ENCODE peak calls at places on chromosomes 11 and 22, in six cellular contexts. F is CD8-positive, alpha-beta memory T cell; H is H7; Y is mesenchymal stem cell; S is MG63; X is body of pancreas. O is an unnamed sample.

GRCh38 chr11:58451585-58451984 is 9.5 kb upstream of the OR5B12 start:
- DNase-seq in F (no peak), H (no peak), Y (no peak), S (no peak), X (no peak), O (no peak)

GRCh38 chr11:88384678-88385015 is 47.1 kb upstream of the CTSC start:
- DNase-seq in F (no peak), H (no peak), Y (peak), S (no peak), X (no peak), O (peak)

GRCh38 chr11:11335043-11335442 is 18.0 kb downstream of the CSNK2A3 start:
- DNase-seq in F (no peak), H (peak), Y (no peak), S (no peak), X (no peak), O (no peak)

GRCh38 chr11:11916981-11917399 is 75.2 kb downstream of the USP47 start:
- DNase-seq in F (no peak), H (no peak), Y (no peak), S (peak), X (no peak), O (peak)

GRCh38 chr11:85815186-85815911 is 4.4 kb upstream of the SYTL2 start:
- DNase-seq in F (no peak), H (no peak), Y (no peak), S (peak), X (no peak), O (peak)

GRCh38 chr11:132123449-132123848 is 753.0 kb downstream of the NTM start:
- DNase-seq in F (no peak), H (peak), Y (no peak), S (no peak), X (no peak), O (no peak)

GRCh38 chr11:104327864-104328513 is 164.0 kb upstream of the PDGFD start:
- DNase-seq in F (no peak), H (no peak), Y (no peak), S (no peak), X (no peak), O (no peak)

GRCh38 chr11:65864758-65865471 is 4.7 kb downstream of the MUS81 start:
- DNase-seq in F (no peak), H (no peak), Y (no peak), S (no peak), X (no peak), O (no peak)

GRCh38 chr11:60780065-60780464 is 5.1 kb upstream of the MS4A10 start:
- DNase-seq in F (no peak), H (no peak), Y (no peak), S (no peak), X (no peak), O (no peak)

GRCh38 chr11:114812698-114813097 is 134.4 kb downstream of the NXPE2 start:
- DNase-seq in F (no peak), H (no peak), Y (no peak), S (no peak), X (no peak), O (no peak)

GRCh38 chr11:115623021-115623451 is 118.8 kb upstream of the CADM1 start:
- DNase-seq in F (no peak), H (no peak), Y (peak), S (peak), X (peak), O (peak)

GRCh38 chr22:35353318-35353717 is 27.6 kb upstream of the HMOX1 start:
- DNase-seq in F (no peak), H (no peak), Y (no peak), S (no peak), X (no peak), O (no peak)

GRCh38 chr22:20533879-20534265 is 26.5 kb downstream of the MED15 start:
- DNase-seq in F (no peak), H (no peak), Y (no peak), S (no peak), X (no peak), O (no peak)

GRCh38 chr11:75760710-75761493 is 7.7 kb upstream of the DGAT2 start:
- DNase-seq in F (no peak), H (no peak), Y (peak), S (no peak), X (no peak), O (peak)

GRCh38 chr22:49763138-49763537 is 64.5 kb downstream of the BRD1 start:
- DNase-seq in F (no peak), H (no peak), Y (no peak), S (no peak), X (no peak), O (no peak)

GRCh38 chr11:14513800-14514199 is 6.4 kb downstream of the PSMA1 start:
- DNase-seq in F (no peak), H (no peak), Y (no peak), S (no peak), X (no peak), O (no peak)

GRCh38 chr11:44110231-44110679 is 14.8 kb downstream of the EXT2 start:
- DNase-seq in F (peak), H (peak), Y (peak), S (peak), X (peak), O (peak)

GRCh38 chr11:6576471-6577373 is 26.7 kb downstream of the RRP8 start:
- DNase-seq in F (no peak), H (peak), Y (peak), S (peak), X (no peak), O (no peak)

GRCh38 chr22:32538516-32538915 is 63.9 kb downstream of the FBXO7 start:
- DNase-seq in F (no peak), H (no peak), Y (no peak), S (no peak), X (no peak), O (no peak)

GRCh38 chr11:96328395-96329010 is 14.5 kb downstream of the MAML2 start:
- DNase-seq in F (no peak), H (no peak), Y (no peak), S (no peak), X (no peak), O (peak)

GRCh38 chr11:94740975-94741707 is 27.0 kb upstream of the AMOTL1 start:
- DNase-seq in F (no peak), H (peak), Y (peak), S (no peak), X (peak), O (peak)

GRCh38 chr11:118263109-118263508 is 988 bp downstream of the MPZL2 start:
- DNase-seq in F (no peak), H (no peak), Y (no peak), S (no peak), X (no peak), O (no peak)

GRCh38 chr11:79174045-79175008 is 266.5 kb downstream of the TENM4 start:
- DNase-seq in F (no peak), H (peak), Y (peak), S (no peak), X (no peak), O (peak)

GRCh38 chr11:57162179-57162898 is 19.4 kb upstream of the LRRC55 start:
- DNase-seq in F (no peak), H (no peak), Y (no peak), S (no peak), X (no peak), O (peak)

GRCh38 chr22:40335358-40335757 is 10.9 kb upstream of the ADSL start:
- DNase-seq in F (no peak), H (no peak), Y (no peak), S (no peak), X (no peak), O (no peak)

GRCh38 chr11:114308689-114309089 is 12.5 kb downstream of the NNMT start:
- DNase-seq in F (no peak), H (no peak), Y (peak), S (no peak), X (no peak), O (no peak)

GRCh38 chr11:11410626-11411025 is 57.6 kb upstream of the CSNK2A3 start:
- DNase-seq in F (no peak), H (no peak), Y (no peak), S (no peak), X (no peak), O (no peak)

GRCh38 chr11:24837112-24837511 is 340.3 kb downstream of the LUZP2 start:
- DNase-seq in F (no peak), H (no peak), Y (no peak), S (no peak), X (no peak), O (no peak)

GRCh38 chr11:11480951-11481350 is 127.9 kb upstream of the CSNK2A3 start:
- DNase-seq in F (no peak), H (no peak), Y (no peak), S (no peak), X (no peak), O (no peak)

GRCh38 chr11:47161134-47161854 is 15.4 kb downstream of the ARFGAP2 start:
- DNase-seq in F (peak), H (peak), Y (peak), S (peak), X (peak), O (peak)

GRCh38 chr11:122032317-122032716 is 83.7 kb downstream of the BLID start:
- DNase-seq in F (no peak), H (no peak), Y (no peak), S (peak), X (no peak), O (no peak)

GRCh38 chr11:35487532-35488078 is 37.8 kb downstream of the PAMR1 start:
- DNase-seq in F (no peak), H (peak), Y (peak), S (peak), X (peak), O (peak)

GRCh38 chr22:23673826-23674690 is 16.8 kb upstream of the RGL4 start:
- DNase-seq in F (no peak), H (peak), Y (no peak), S (no peak), X (no peak), O (no peak)

GRCh38 chr11:121895919-121896318 is 220.1 kb downstream of the BLID start:
- DNase-seq in F (no peak), H (no peak), Y (peak), S (peak), X (no peak), O (peak)

GRCh38 chr11:96384156-96384555 is 5.6 kb downstream of the CCDC82 start:
- DNase-seq in F (no peak), H (no peak), Y (no peak), S (no peak), X (no peak), O (no peak)

GRCh38 chr22:36166518-36167220 is 6.1 kb upstream of the APOL3 start:
- DNase-seq in F (peak), H (no peak), Y (no peak), S (no peak), X (no peak), O (no peak)

GRCh38 chr11:12094872-12095800 is 15.3 kb upstream of the MICAL2 start:
- DNase-seq in F (no peak), H (no peak), Y (no peak), S (no peak), X (no peak), O (peak)

GRCh38 chr22:44741929-44742328 is 10.4 kb upstream of the ARHGAP8 start:
- DNase-seq in F (no peak), H (no peak), Y (no peak), S (no peak), X (no peak), O (no peak)

GRCh38 chr11:69984457-69985261 is 93.5 kb upstream of the ANO1 start:
- DNase-seq in F (no peak), H (peak), Y (peak), S (no peak), X (no peak), O (no peak)

GRCh38 chr11:69985654-69986420 is 92.3 kb upstream of the ANO1 start:
- DNase-seq in F (no peak), H (peak), Y (no peak), S (no peak), X (no peak), O (no peak)

GRCh38 chr11:69986421-69987229 is 91.5 kb upstream of the ANO1 start:
- DNase-seq in F (no peak), H (peak), Y (no peak), S (no peak), X (no peak), O (no peak)

GRCh38 chr11:69983897-69984438 is 94.1 kb upstream of the ANO1 start:
- DNase-seq in F (no peak), H (peak), Y (no peak), S (no peak), X (no peak), O (no peak)

DNA sequence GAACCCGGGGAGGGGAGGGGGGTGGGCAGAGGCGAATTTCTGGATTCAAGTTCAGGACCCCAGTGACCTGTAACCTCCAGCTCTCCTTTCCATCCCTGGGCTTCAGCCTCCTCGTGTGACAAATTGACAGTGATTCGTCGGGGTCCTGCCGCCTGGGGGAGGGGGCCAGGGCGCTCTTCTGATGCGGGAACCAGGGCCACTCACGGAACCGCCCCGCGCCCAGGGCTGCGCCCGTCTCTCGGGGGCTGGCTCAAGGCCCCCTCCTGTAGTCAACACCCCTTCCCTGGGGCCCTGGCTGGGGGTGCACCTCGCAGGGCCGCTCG is 92.8 kb upstream of the ANO1 start:
- DNase-seq in F (no peak), H (peak), Y (no peak), S (no peak), X (no peak), O (no peak)
- H3K4me3 ChIP-seq in F (no peak), H (peak), Y (no peak), S (no peak), X (no peak), O (no peak)

GRCh38 chr11:67371549-67372231 is 1.7 kb downstream of the CLCF1 start:
- DNase-seq in F (no peak), H (peak), Y (peak), S (peak), X (peak), O (peak)
- H3K4me3 ChIP-seq in F (peak), H (peak), Y (peak), S (peak), X (no peak), O (no peak)

GRCh38 chr11:20157768-20158167 is 2.5 kb downstream of the DBX1 start:
- DNase-seq in F (no peak), H (peak), Y (no peak), S (no peak), X (no peak), O (no peak)
- H3K4me3 ChIP-seq in F (no peak), H (no peak), Y (no peak), S (no peak), X (no peak), O (no peak)

GRCh38 chr22:22098457-22099193 is 116.0 kb upstream of the TOP3B start:
- DNase-seq in F (no peak), H (no peak), Y (no peak), S (no peak), X (no peak), O (no peak)

GRCh38 chr22:22103078-22103593 is 120.5 kb upstream of the TOP3B start:
- DNase-seq in F (no peak), H (peak), Y (no peak), S (no peak), X (no peak), O (no peak)

GRCh38 chr22:22097727-22098228 is 115.2 kb upstream of the TOP3B start:
- DNase-seq in F (no peak), H (no peak), Y (no peak), S (no peak), X (no peak), O (no peak)

GRCh38 chr22:22099194-22099486 is 116.6 kb upstream of the TOP3B start:
- DNase-seq in F (no peak), H (no peak), Y (no peak), S (no peak), X (no peak), O (no peak)

DNA sequence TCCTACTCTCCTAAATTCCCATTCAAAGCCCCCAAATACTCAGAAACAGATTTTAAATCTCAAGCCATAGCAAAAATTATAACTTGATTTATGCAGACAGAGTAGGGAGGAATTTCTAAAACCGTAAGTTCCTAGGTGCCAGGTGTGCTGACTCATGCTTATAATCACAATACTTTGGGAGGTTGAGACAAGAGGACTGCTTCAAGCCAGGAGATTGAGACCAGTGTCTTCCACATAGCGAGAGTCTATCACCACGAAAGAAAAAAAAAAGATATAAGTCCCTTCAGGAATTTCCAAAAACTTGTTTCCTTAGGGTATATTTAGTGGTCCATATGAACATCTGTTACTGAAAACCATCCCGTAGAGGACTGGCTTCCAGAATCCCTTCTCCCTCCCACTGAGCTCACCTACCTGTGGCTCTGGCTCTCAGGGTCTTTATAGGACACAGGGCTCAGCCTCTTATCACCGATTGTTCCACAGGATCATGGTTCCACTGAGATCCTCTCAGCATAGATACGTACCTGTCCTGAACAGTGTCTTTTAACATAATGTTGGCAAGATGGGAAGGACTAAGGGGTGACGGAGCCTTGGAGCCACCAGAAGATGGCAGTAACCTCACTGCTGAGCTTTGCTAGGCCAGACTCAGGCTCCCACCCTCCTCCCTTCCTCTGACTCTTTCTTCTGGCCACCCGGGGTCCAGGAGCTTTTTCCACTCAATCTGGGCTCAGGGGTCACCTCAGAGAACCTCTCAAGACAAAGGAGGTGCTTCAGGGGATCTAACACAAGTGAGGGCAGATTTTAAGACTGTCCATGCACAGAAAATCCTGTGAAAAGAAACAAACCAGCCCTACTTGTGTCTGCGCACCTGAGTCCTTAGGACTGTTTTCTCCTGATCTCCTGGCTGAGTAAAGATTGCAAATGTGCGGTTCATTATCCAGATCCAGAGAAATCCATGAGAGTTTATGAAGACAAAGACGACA is 117.5 kb upstream of the TOP3B start:
- DNase-seq in F (no peak), H (peak), Y (no peak), S (no peak), X (no peak), O (peak)
- H3K4me3 ChIP-seq in F (no peak), H (no peak), Y (no peak), S (no peak), X (no peak), O (no peak)

O was measured in epithelial cell of esophagus.